ENCODE peak calls at places on chromosomes 16 and 17, in eight cellular contexts. D is CD8-positive, alpha-beta memory T cell; O is adrenal gland; M is coronary artery; K is left ventricle myocardium inferior; W is stomach; Q is AG04450; R is effector memory CD4-positive, alpha-beta T cell. J is an unnamed sample.
A peak's percentile ranks its signal among the peaks of the same experiment; 100 is the strongest.

GRCh38 chr17:45160505-45161287 is 979 bp upstream of the HEXIM2 start:
- DNase-seq in D (peak; percentile 30), O (peak; percentile 78), M (peak; percentile 88), K (peak; percentile 74), W (peak; percentile 58), Q (no peak), R (peak; percentile 44), J (peak; percentile 90)

GRCh38 chr16:31107465-31107867 is 720 bp upstream of the BCKDK start:
- DNase-seq in D (no peak), O (no peak), M (no peak), K (no peak), W (no peak), Q (no peak), R (no peak), J (peak; percentile 12)

GRCh38 chr17:705863-706262 is 8.8 kb downstream of the VPS53 start:
- DNase-seq in D (no peak), O (no peak), M (no peak), K (no peak), W (peak; percentile 47), Q (no peak), R (no peak), J (no peak)

GRCh38 chr16:11621920-11622651 is 35.4 kb upstream of the LITAF start:
- DNase-seq in D (peak; percentile 80), O (no peak), M (no peak), K (no peak), W (no peak), Q (no peak), R (no peak), J (peak; percentile 78)

GRCh38 chr17:80119271-80119791 is 17.9 kb downstream of the GAA start:
- DNase-seq in D (no peak), O (no peak), M (no peak), K (no peak), W (no peak), Q (no peak), R (no peak), J (no peak)

GRCh38 chr16:73771196-73771595 is 525.4 kb upstream of the PSMD7 start:
- DNase-seq in D (no peak), O (no peak), M (no peak), K (no peak), W (no peak), Q (no peak), R (no peak), J (no peak)

GRCh38 chr17:1150863-1151685 is 28.7 kb downstream of the ABR start:
- DNase-seq in D (no peak), O (no peak), M (no peak), K (no peak), W (no peak), Q (no peak), R (no peak), J (no peak)

GRCh38 chr16:80924372-80924978 is 82.2 kb downstream of the CMC2 start:
- DNase-seq in D (peak; percentile 4), O (peak; percentile 50), M (no peak), K (peak; percentile 36), W (peak; percentile 80), Q (no peak), R (no peak), J (peak; percentile 78)

GRCh38 chr16:87345721-87346424 is 28.7 kb upstream of the C16orf95 start:
- DNase-seq in D (no peak), O (no peak), M (no peak), K (no peak), W (no peak), Q (no peak), R (no peak), J (no peak)

GRCh38 chr16:77967054-77968035 is 55.0 kb upstream of the CLEC3A start:
- DNase-seq in D (no peak), O (no peak), M (no peak), K (no peak), W (no peak), Q (no peak), R (no peak), J (no peak)

GRCh38 chr17:78940708-78941107 is 15.5 kb upstream of the TIMP2 start:
- DNase-seq in D (no peak), O (no peak), M (no peak), K (no peak), W (no peak), Q (no peak), R (no peak), J (no peak)

GRCh38 chr17:42484304-42484703 is 25.6 kb downstream of the ATP6V0A1 start:
- DNase-seq in D (peak; percentile 93), O (no peak), M (no peak), K (no peak), W (no peak), Q (no peak), R (peak; percentile 67), J (no peak)

GRCh38 chr17:7083592-7083991 is 3.5 kb upstream of the CLEC10A start:
- DNase-seq in D (no peak), O (no peak), M (no peak), K (no peak), W (no peak), Q (no peak), R (no peak), J (no peak)

GRCh38 chr17:651596-651995 is 63.0 kb downstream of the VPS53 start:
- DNase-seq in D (no peak), O (no peak), M (no peak), K (no peak), W (no peak), Q (no peak), R (no peak), J (no peak)

GRCh38 chr16:85005278-85006069 is 5.9 kb downstream of the ZDHHC7 start:
- DNase-seq in D (no peak), O (no peak), M (no peak), K (no peak), W (no peak), Q (no peak), R (no peak), J (no peak)

GRCh38 chr17:64599187-64599676 is 62.9 kb downstream of the SMURF2 start:
- DNase-seq in D (peak; percentile 46), O (no peak), M (no peak), K (no peak), W (peak; percentile 32), Q (no peak), R (peak; percentile 34), J (no peak)

GRCh38 chr17:12769981-12770380 is 19.3 kb upstream of the ARHGAP44 start:
- DNase-seq in D (no peak), O (no peak), M (no peak), K (no peak), W (no peak), Q (no peak), R (no peak), J (no peak)

GRCh38 chr16:53678155-53678554 is 25.5 kb downstream of the RPGRIP1L start:
- DNase-seq in D (no peak), O (no peak), M (no peak), K (no peak), W (no peak), Q (no peak), R (no peak), J (no peak)

GRCh38 chr17:42774066-42774750 is 959 bp downstream of the VPS25 start:
- DNase-seq in D (no peak), O (no peak), M (no peak), K (no peak), W (no peak), Q (no peak), R (no peak), J (no peak)

DNA sequence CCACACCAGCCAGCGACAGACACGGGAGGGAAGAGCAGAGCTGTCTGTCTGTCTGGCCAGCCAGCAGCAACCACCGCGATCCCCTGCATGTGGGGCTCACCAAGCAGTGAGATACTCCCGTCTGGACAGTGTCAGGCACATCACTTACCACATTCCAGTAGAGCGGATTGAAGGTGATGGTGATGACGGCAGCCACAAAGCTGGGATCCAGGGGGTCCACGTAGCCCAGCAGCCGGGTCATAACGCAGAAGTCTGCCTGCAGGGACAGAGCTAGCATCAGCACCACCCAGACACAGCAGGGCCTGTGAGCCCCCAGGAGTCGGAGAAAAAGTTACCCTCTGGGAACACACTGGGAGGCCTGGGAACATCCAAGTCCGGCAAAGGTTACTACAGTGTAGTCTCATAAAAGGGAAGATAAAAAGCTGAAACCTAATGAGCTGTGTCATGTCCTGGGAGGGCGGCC is 14.7 kb downstream of the PEMT start:
- DNase-seq in D (no peak), O (no peak), M (no peak), K (no peak), W (no peak), Q (no peak), R (no peak), J (no peak)
- H3K27ac ChIP-seq in D (no peak overlapping the region), O (no peak overlapping the region), M (no peak overlapping the region), K (no peak overlapping the region), W (no peak overlapping the region), Q (no peak overlapping the region), R (no peak overlapping the region), J (peak overlapping the region; percentile 44)

DNA sequence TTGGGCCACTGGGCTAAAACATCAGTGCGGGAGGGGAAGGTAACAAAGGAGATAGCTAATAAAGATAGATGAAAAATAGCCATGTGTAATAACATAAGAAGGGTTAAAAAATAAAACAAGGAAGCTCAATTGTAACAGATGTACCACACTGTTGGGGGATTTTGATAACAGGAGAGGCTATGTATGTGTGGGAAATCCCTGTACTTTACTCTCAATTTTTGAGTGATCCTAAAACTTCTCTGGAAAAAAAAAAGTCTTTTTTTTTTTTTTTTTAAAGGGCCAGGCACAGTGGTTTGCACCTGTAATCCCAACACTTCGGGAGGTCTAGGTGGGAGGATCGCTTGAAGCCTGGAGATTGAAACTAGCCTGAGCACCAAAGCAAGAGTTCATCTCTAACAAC is 1.9 kb upstream of the MMD start:
- DNase-seq in D (no peak), O (no peak), M (no peak), K (no peak), W (no peak), Q (no peak), R (no peak), J (no peak)
- H3K27ac ChIP-seq in D (no peak overlapping the region), O (no peak overlapping the region), M (no peak overlapping the region), K (no peak overlapping the region), W (no peak overlapping the region), Q (no peak overlapping the region), R (no peak overlapping the region), J (no peak overlapping the region)

DNA sequence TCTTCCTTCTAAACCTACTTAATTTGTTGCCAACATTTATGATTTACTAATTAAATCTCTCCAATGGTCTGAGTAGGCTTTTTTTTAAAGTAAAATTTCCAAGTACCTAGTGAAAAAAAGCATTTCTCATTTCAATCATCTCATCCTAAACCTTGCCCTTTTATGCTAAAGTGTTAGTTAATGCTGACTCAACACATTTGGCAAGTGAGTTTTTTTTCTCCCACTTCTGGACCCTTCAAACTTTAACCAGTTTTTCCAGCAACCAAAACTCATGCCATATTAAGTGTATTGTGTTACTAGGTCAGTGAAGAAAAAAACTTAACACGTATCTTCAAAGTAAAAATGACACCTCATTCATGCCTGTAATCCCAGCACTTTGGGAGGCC is 5.3 kb downstream of the AP1G1 start:
- DNase-seq in D (no peak), O (no peak), M (no peak), K (no peak), W (no peak), Q (no peak), R (no peak), J (no peak)
- H3K27ac ChIP-seq in D (no peak overlapping the region), O (no peak overlapping the region), M (no peak overlapping the region), K (no peak overlapping the region), W (no peak overlapping the region), Q (no peak overlapping the region), R (no peak overlapping the region), J (no peak overlapping the region)

DNA sequence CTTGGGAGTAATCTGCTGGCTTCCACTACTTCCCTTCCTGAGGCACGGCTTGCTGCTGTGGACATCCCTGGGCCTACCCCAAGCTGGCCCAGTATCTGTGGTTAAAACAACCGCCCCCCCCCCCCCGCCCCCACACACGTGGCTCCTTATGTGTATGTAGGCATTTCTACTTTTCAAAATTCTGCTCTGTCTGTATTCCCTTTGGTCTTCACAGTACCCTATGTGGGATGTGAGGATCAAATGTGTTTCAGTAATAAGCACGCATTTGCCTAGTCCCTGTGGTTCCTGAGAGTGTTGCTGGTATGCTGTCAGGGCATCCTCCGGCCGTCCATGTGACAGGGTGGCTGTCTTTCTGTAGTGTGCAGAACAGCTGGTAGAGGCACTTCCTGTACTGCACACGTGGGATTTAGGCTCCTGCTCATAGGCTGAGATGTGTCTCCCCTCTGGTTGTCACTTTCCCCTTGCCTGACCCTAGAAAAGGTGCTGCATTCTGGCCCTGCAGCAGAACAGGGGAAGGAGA is 2.2 kb downstream of the NT5M start:
- DNase-seq in D (peak; percentile 46), O (no peak), M (no peak), K (no peak), W (no peak), Q (no peak), R (peak; percentile 24), J (no peak)
- H3K27ac ChIP-seq in D (peak overlapping the region; percentile 22), O (no peak overlapping the region), M (no peak overlapping the region), K (peak overlapping the region; percentile 79), W (no peak overlapping the region), Q (no peak overlapping the region), R (no peak overlapping the region), J (no peak overlapping the region)